ENCODE peak calls at places on chromosomes 11 and 22, in four cellular contexts. B is GM12878, W is upper lobe of left lung, G is endothelial cell of umbilical vein. L is an unnamed sample.

GRCh38 chr22:38657248-38657909 is 941 bp downstream of the CBY1 start:
- DNase-seq in B (no peak), W (no peak), G (no peak), L (no peak)

GRCh38 chr11:3894128-3894731 is 38.8 kb downstream of the STIM1 start:
- DNase-seq in B (peak; percentile 91), W (no peak), G (peak; percentile 15), L (no peak)

GRCh38 chr11:130916238-130916855 is at the start of gene SNX19:
- DNase-seq in B (peak; percentile 57), W (peak; percentile 99), G (peak; percentile 92), L (peak; percentile 88)

GRCh38 chr11:44388828-44389645 is 79.1 kb upstream of the ALX4 start:
- DNase-seq in B (no peak), W (no peak), G (no peak), L (no peak)

GRCh38 chr11:10382518-10382917 is 72.5 kb upstream of the AMPD3 start:
- DNase-seq in B (no peak), W (no peak), G (no peak), L (no peak)

GRCh38 chr11:85132839-85133238 is 494.3 kb downstream of the DLG2 start:
- DNase-seq in B (no peak), W (no peak), G (no peak), L (no peak)

GRCh38 chr11:35363246-35364100 is 55.9 kb downstream of the SLC1A2 start:
- DNase-seq in B (no peak), W (no peak), G (no peak), L (no peak)

GRCh38 chr22:22616636-22617035 is 27.8 kb upstream of the GGTLC2 start:
- DNase-seq in B (peak; percentile 61), W (no peak), G (no peak), L (no peak)

GRCh38 chr22:49936018-49936972 is 17.9 kb downstream of the CRELD2 start:
- DNase-seq in B (peak; percentile 69), W (peak; percentile 97), G (peak; percentile 97), L (peak; percentile 89)

GRCh38 chr11:65672180-65672860 is 9.6 kb upstream of the RELA start:
- DNase-seq in B (no peak), W (no peak), G (no peak), L (no peak)

GRCh38 chr11:22130462-22131053 is 62.3 kb upstream of the ANO5 start:
- DNase-seq in B (no peak), W (no peak), G (no peak), L (no peak)

GRCh38 chr11:131246589-131247164 is 123.7 kb upstream of the NTM start:
- DNase-seq in B (no peak), W (peak; percentile 13), G (no peak), L (no peak)

GRCh38 chr22:24433868-24434471 is 6.6 kb downstream of the ADORA2A start:
- DNase-seq in B (peak; percentile 90), W (no peak), G (peak; percentile 40), L (no peak)

GRCh38 chr11:61914471-61915171 is 2.7 kb downstream of the RAB3IL1 start:
- DNase-seq in B (no peak), W (no peak), G (no peak), L (no peak)

GRCh38 chr11:117946196-117946841 is 17.1 kb upstream of the TMPRSS13 start:
- DNase-seq in B (no peak), W (no peak), G (no peak), L (no peak)

GRCh38 chr11:11977206-11977938 is 31.1 kb downstream of the DKK3 start:
- DNase-seq in B (no peak), W (no peak), G (peak; percentile 95), L (peak; percentile 64)

GRCh38 chr11:94876645-94877445 is 96.5 kb downstream of the CWC15 start:
- DNase-seq in B (peak; percentile 31), W (no peak), G (peak; percentile 94), L (peak; percentile 57)

GRCh38 chr11:73187854-73188253 is 30.2 kb upstream of the P2RY2 start:
- DNase-seq in B (no peak), W (no peak), G (no peak), L (no peak)

GRCh38 chr11:84236436-84236835 is 950.3 kb upstream of the CCDC90B start:
- DNase-seq in B (no peak), W (no peak), G (no peak), L (no peak)

GRCh38 chr11:88695701-88696414 is 358.3 kb upstream of the CTSC start:
- DNase-seq in B (no peak), W (no peak), G (no peak), L (no peak)

GRCh38 chr11:129728571-129728970 is 87.1 kb upstream of the TMEM45B start:
- DNase-seq in B (no peak), W (no peak), G (no peak), L (no peak)

DNA sequence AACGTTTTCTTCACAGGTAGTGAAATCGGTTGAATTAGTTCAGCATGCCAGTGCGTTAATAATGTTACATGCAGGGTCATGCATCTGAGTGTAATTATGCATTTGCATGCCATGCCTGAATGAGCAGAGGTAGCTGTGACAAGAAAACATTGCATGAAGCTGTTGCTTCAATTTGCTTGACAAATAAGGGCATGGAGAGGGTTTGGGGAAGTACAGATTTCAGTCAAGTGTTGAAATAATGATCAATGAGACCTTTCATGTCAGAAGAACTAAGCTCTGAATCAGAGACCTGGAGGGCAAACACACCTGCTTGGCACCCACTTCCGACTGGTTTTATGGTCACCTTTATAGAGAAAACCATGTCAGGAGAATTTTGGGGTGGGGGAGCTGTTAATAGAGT is 221.4 kb downstream of the DBX1 start:
- DNase-seq in B (no peak), W (no peak), G (no peak), L (no peak)
- H3K27me3 ChIP-seq in B (no peaks in the 10 kb centered on the region), W (no peaks in the 10 kb centered on the region), G (no peaks in the 10 kb centered on the region), L (no peaks in the 10 kb centered on the region)

GRCh38 chr11:110088535-110089344 is 4.5 kb upstream of the ZC3H12C start:
- DNase-seq in B (no peak), W (no peak), G (no peak), L (no peak)
- TF ChIP-seq POLR2AphosphoS5 in B (peak; percentile 64), W (no peak), G (no peak), L (no peak)

GRCh38 chr11:119721129-119722120 is 7.6 kb downstream of the NECTIN1 start:
- DNase-seq in B (no peak), W (no peak), G (peak; percentile 45), L (no peak)
- TF ChIP-seq CTCF in B (peak; percentile 36), W (no peak), G (peak; percentile 41), L (no peak)

GRCh38 chr11:2715716-2716350 is 16.0 kb upstream of the KCNQ1OT1 start:
- DNase-seq in B (no peak), W (peak; percentile 35), G (no peak), L (no peak)
- H3K27me3 ChIP-seq in B (no peaks in the 10 kb centered on the region), W (no peaks in the 10 kb centered on the region), G (no peaks in the 10 kb centered on the region), L (no peaks in the 10 kb centered on the region)

L was measured in breast epithelium.